ENCODE peak calls at places on chromosomes 5 and 9, in seven cellular contexts. P is HepG2, H is GM12891, W is SK-N-SH, I is H1, R is K562, G is GM12878. L is an unnamed sample.

GRCh38 chr9:119917175-119917574 is 547.9 kb upstream of the BRINP1 start:
- DNase-seq in P (no peak), H (no peak), W (no peak), I (no peak), R (no peak), G (no peak), L (no peak)

GRCh38 chr5:159061186-159061796 is 38.4 kb downstream of the EBF1 start:
- DNase-seq in P (no peak), H (no peak), W (peak), I (no peak), R (peak), G (no peak), L (no peak)

GRCh38 chr5:111083323-111083722 is 8.8 kb upstream of the WDR36 start:
- DNase-seq in P (no peak), H (no peak), W (no peak), I (no peak), R (no peak), G (no peak), L (no peak)

GRCh38 chr5:30846171-30846570 is 347.3 kb upstream of the CDH6 start:
- DNase-seq in P (no peak), H (no peak), W (no peak), I (no peak), R (no peak), G (no peak), L (no peak)

GRCh38 chr9:75084081-75084672 is 3.8 kb downstream of the NMRK1 start:
- DNase-seq in P (peak), H (no peak), W (no peak), I (no peak), R (no peak), G (no peak), L (no peak)

GRCh38 chr5:135223891-135224625 is 175.0 kb downstream of the MACROH2A1 start:
- DNase-seq in P (no peak), H (no peak), W (no peak), I (no peak), R (no peak), G (no peak), L (no peak)

GRCh38 chr5:4083591-4084337 is 488.1 kb downstream of the IRX1 start:
- DNase-seq in P (no peak), H (no peak), W (no peak), I (no peak), R (no peak), G (no peak), L (no peak)

GRCh38 chr5:37717613-37718431 is 122.0 kb downstream of the GDNF start:
- DNase-seq in P (peak), H (no peak), W (peak), I (no peak), R (no peak), G (no peak), L (no peak)

GRCh38 chr5:75617746-75618352 is 6.6 kb downstream of the ANKDD1B start:
- DNase-seq in P (no peak), H (no peak), W (no peak), I (no peak), R (no peak), G (no peak), L (no peak)

GRCh38 chr9:18366184-18366583 is 107.8 kb upstream of the ADAMTSL1 start:
- DNase-seq in P (no peak), H (no peak), W (no peak), I (no peak), R (no peak), G (no peak), L (no peak)

GRCh38 chr9:16794871-16795639 is 75.4 kb downstream of the BNC2 start:
- DNase-seq in P (no peak), H (no peak), W (no peak), I (no peak), R (no peak), G (no peak), L (no peak)
- TF ChIP-seq TAF1 in P (no peak), H (no peak), W (no peak), I (no peak), R (no peak), G (no peak), L (no peak)

DNA sequence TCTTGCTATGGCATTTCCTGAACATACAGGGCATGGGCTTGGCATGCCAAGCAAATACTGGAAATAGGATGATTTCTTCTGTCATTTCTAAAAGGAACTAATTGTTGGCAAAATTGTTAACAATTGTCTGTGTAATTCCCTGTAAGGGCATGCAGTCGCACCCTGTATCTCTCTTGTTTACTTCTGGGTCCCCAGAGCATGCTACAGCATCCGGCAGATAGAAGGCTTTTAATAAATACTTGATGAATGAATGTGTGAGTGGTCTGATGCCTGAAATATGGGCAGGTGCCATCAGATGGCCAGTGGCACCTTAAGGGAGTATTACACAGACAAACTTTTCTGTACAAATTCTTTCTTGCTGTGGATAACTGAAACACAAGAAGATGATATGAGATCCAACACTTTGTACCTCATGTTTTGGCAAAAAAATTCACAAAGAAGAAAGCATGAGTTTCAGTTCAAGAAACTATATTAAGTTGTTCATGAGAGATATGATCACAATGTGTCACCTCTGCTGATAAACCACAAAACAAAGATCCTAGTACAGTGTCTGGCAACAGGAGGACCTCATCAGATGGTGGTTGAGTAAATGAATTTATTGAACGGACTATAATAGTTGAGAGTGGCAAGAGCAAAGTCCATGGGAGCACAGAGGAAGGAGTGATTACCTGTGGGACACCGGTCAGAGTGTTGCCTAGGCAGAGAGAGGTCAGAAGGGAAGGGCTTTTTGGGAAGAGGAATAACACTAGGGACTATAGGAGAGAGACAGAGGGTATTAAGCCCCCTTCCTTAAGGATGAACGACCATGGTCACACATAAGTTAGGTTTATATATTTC is 194.2 kb downstream of the ATP10B start:
- DNase-seq in P (no peak), H (no peak), W (no peak), I (no peak), R (no peak), G (no peak), L (no peak)
- TF ChIP-seq POLR2AphosphoS5 in P (no peak), H (no peak), W (no peak), I (no peak), R (no peak), G (no peak), L (no peak)

GRCh38 chr9:113962391-113962790 is 86.3 kb downstream of the ZNF618 start:
- DNase-seq in P (no peak), H (no peak), W (no peak), I (no peak), R (no peak), G (no peak), L (no peak)
- TF ChIP-seq TAF1 in P (no peak), H (no peak), W (no peak), I (no peak), R (no peak), G (no peak), L (no peak)

GRCh38 chr9:81592890-81593271 is 96.5 kb downstream of the TLE1 start:
- DNase-seq in P (no peak), H (no peak), W (peak), I (no peak), R (no peak), G (no peak), L (no peak)

GRCh38 chr9:81589819-81590218 is 99.5 kb downstream of the TLE1 start:
- DNase-seq in P (no peak), H (no peak), W (no peak), I (no peak), R (no peak), G (no peak), L (no peak)

GRCh38 chr9:81591791-81592190 is 97.6 kb downstream of the TLE1 start:
- DNase-seq in P (no peak), H (no peak), W (no peak), I (no peak), R (no peak), G (no peak), L (no peak)

GRCh38 chr9:81589392-81589791 is 100.0 kb downstream of the TLE1 start:
- DNase-seq in P (no peak), H (no peak), W (no peak), I (no peak), R (no peak), G (no peak), L (no peak)

GRCh38 chr9:81590688-81591087 is 98.7 kb downstream of the TLE1 start:
- DNase-seq in P (no peak), H (no peak), W (no peak), I (no peak), R (no peak), G (no peak), L (no peak)
- TF ChIP-seq POLR2AphosphoS5 in P (no peak), H (no peak), W (no peak), I (no peak), R (no peak), G (no peak), L (no peak)

GRCh38 chr5:123438244-123438643 is 15.0 kb upstream of the CEP120 start:
- DNase-seq in P (no peak), H (no peak), W (no peak), I (no peak), R (no peak), G (no peak), L (no peak)
- TF ChIP-seq TAF1 in P (no peak), H (no peak), W (no peak), I (no peak), R (no peak), G (no peak), L (no peak)

GRCh38 chr5:169772256-169772655 is 135.2 kb downstream of the DOCK2 start:
- DNase-seq in P (no peak), H (no peak), W (no peak), I (no peak), R (no peak), G (no peak), L (no peak)

GRCh38 chr5:169781452-169782345 is 144.6 kb downstream of the DOCK2 start:
- DNase-seq in P (no peak), H (no peak), W (no peak), I (no peak), R (no peak), G (no peak), L (no peak)

GRCh38 chr5:169772688-169773087 is 135.6 kb downstream of the DOCK2 start:
- DNase-seq in P (no peak), H (no peak), W (no peak), I (no peak), R (no peak), G (no peak), L (no peak)

GRCh38 chr5:169778622-169779596 is 141.8 kb downstream of the DOCK2 start:
- DNase-seq in P (no peak), H (peak), W (no peak), I (no peak), R (no peak), G (peak), L (peak)

DNA sequence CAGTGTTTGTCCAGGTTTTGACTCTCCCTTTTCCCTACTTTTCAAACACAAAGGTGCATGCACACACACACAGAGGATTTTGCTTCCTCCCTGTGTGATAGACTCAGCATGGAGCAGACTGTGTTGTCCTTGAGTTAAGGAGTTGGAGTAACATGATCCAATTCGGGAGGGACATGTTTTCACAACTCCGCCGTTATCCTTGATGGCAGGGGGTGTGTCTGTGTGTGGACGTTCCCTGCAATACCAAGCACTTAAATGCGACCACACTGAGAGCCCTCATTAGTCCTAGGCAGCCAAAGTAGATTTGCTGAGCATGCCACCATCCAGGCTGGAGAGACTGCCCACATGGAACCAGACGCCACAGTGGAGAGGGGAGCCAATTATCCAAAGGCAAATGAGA is 140.0 kb downstream of the DOCK2 start:
- DNase-seq in P (no peak), H (no peak), W (no peak), I (no peak), R (no peak), G (no peak), L (no peak)
- TF ChIP-seq POLR2AphosphoS5 in P (no peak), H (no peak), W (no peak), I (no peak), R (no peak), G (no peak), L (no peak)

DNA sequence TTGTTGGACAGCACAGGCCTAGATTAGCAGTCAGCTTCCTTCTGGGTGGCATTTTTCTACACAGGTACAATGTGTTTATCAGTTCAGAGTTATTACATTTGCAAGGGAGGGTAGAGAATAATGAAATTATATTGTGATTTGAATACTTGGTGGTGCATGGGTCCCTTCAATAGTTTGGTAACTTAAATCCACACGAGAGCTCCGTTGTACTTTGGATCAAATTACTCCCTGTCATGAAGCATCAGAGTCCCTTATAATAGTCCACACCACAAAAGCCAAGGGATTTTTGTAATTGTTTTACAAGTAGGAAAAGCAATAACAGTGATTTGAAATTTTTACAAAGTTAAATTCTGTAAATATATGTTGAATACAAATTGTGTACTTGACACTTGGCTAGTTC is 552.4 kb downstream of the PDE4D start:
- DNase-seq in P (no peak), H (no peak), W (no peak), I (no peak), R (no peak), G (no peak), L (no peak)
- TF ChIP-seq TAF1 in P (no peak), H (no peak), W (no peak), I (no peak), R (no peak), G (no peak), L (no peak)

DNA sequence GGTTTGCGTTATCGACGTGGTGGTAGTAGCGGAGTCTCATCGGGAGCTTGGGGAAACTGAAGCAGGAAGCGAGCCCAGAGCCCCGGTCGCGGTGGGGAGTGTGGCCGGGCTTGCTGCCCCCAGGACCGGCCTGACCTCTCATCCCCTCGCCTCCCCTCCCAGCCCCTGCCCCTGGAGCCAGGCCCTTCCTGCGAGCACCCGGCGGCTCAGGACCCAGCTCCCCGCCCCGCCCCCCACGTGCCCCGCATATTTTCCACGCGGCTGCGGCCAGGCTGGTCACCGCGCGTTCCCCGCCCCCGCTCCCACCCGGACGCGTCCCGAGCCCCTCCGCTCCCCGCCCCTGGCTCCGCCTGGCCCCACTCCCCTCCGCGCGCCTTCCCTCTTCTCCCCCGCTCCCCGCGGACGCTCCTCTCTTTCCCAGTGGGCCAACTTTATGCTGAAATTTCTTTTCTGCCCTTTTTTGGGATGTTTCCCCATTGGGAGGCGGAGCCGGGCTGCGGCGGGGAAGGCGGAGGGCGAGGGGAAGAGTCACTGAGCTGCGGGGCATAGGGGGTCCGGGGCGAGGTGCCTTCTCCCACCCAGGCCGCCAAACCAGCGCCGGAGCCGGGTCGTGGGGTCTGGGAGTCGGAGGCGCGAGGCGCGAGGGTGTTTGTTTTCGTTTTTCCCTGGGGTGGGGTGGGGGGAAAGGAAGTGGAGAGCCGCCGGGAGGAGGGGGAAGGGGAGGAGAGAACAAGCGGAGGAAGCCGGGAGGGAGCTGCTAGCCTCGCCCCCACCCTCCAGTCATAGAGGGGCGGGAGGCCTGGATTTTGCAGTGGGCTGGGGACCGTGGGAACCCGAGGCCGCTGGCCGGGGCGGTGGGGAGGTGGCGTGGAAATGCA is 961 bp upstream of the TPM2 start:
- DNase-seq in P (no peak), H (peak), W (peak), I (no peak), R (peak), G (no peak), L (peak)
- TF ChIP-seq POLR2AphosphoS5 in P (peak), H (no peak), W (peak), I (no peak), R (no peak), G (no peak), L (no peak)